ENCODE peak calls at places on chromosomes 7 and 10, in seven cellular contexts. One of them, this sample, is unnamed.

GRCh38 chr7:70114854-70115253 is 516.6 kb downstream of the AUTS2 start:
- DNase-seq in SJSA1: no peak
- DNase-seq in cardiac muscle cell: no peak
- DNase-seq in CD4-positive, alpha-beta T cell: no peak
- DNase-seq in ovary: no peak
- DNase-seq in right lobe of liver: no peak
- DNase-seq in lower lobe of right lung: no peak
- DNase-seq in this sample: no peak

GRCh38 chr10:101230185-101230917 is 1.1 kb upstream of the LBX1 start:
- DNase-seq in SJSA1: no peak
- DNase-seq in cardiac muscle cell: no peak
- DNase-seq in CD4-positive, alpha-beta T cell: no peak
- DNase-seq in ovary: no peak
- DNase-seq in right lobe of liver: no peak
- DNase-seq in lower lobe of right lung: no peak
- DNase-seq in this sample: no peak

GRCh38 chr7:85030893-85031292 is 156.0 kb downstream of the SEMA3D start:
- DNase-seq in SJSA1: no peak
- DNase-seq in cardiac muscle cell: peak; percentile 69
- DNase-seq in CD4-positive, alpha-beta T cell: no peak
- DNase-seq in ovary: no peak
- DNase-seq in right lobe of liver: no peak
- DNase-seq in lower lobe of right lung: no peak
- DNase-seq in this sample: no peak

GRCh38 chr7:47225387-47226170 is 356.3 kb downstream of the TNS3 start:
- DNase-seq in SJSA1: no peak
- DNase-seq in cardiac muscle cell: peak; percentile 33
- DNase-seq in CD4-positive, alpha-beta T cell: no peak
- DNase-seq in ovary: no peak
- DNase-seq in right lobe of liver: no peak
- DNase-seq in lower lobe of right lung: no peak
- DNase-seq in this sample: no peak

GRCh38 chr10:28179490-28180099 is 123.3 kb downstream of the MPP7 start:
- DNase-seq in SJSA1: no peak
- DNase-seq in cardiac muscle cell: peak; percentile 76
- DNase-seq in CD4-positive, alpha-beta T cell: no peak
- DNase-seq in ovary: no peak
- DNase-seq in right lobe of liver: no peak
- DNase-seq in lower lobe of right lung: no peak
- DNase-seq in this sample: no peak

GRCh38 chr7:40015790-40016296 is 65.8 kb downstream of the CDK13 start:
- DNase-seq in SJSA1: no peak
- DNase-seq in cardiac muscle cell: peak; percentile 66
- DNase-seq in CD4-positive, alpha-beta T cell: no peak
- DNase-seq in ovary: peak; percentile 35
- DNase-seq in right lobe of liver: no peak
- DNase-seq in lower lobe of right lung: no peak
- DNase-seq in this sample: no peak

GRCh38 chr10:11328264-11329054 is 283.0 kb downstream of the USP6NL start:
- DNase-seq in SJSA1: no peak
- DNase-seq in cardiac muscle cell: no peak
- DNase-seq in CD4-positive, alpha-beta T cell: no peak
- DNase-seq in ovary: no peak
- DNase-seq in right lobe of liver: no peak
- DNase-seq in lower lobe of right lung: no peak
- DNase-seq in this sample: no peak

GRCh38 chr10:9238041-9238440 is 1183.6 kb downstream of the GATA3 start:
- DNase-seq in SJSA1: no peak
- DNase-seq in cardiac muscle cell: no peak
- DNase-seq in CD4-positive, alpha-beta T cell: no peak
- DNase-seq in ovary: no peak
- DNase-seq in right lobe of liver: no peak
- DNase-seq in lower lobe of right lung: no peak
- DNase-seq in this sample: no peak

GRCh38 chr7:143877076-143877475 is 24.9 kb downstream of the TCAF1 start:
- DNase-seq in SJSA1: no peak
- DNase-seq in cardiac muscle cell: no peak
- DNase-seq in CD4-positive, alpha-beta T cell: no peak
- DNase-seq in ovary: no peak
- DNase-seq in right lobe of liver: no peak
- DNase-seq in lower lobe of right lung: no peak
- DNase-seq in this sample: no peak

GRCh38 chr7:140607441-140607989 is 33.1 kb downstream of the DENND2A start:
- DNase-seq in SJSA1: no peak
- DNase-seq in cardiac muscle cell: peak; percentile 92
- DNase-seq in CD4-positive, alpha-beta T cell: no peak
- DNase-seq in ovary: peak; percentile 71
- DNase-seq in right lobe of liver: peak; percentile 27
- DNase-seq in lower lobe of right lung: peak; percentile 54
- DNase-seq in this sample: peak; percentile 68

GRCh38 chr10:76337641-76338040 is 906.2 kb downstream of the LRMDA start:
- DNase-seq in SJSA1: no peak
- DNase-seq in cardiac muscle cell: no peak
- DNase-seq in CD4-positive, alpha-beta T cell: no peak
- DNase-seq in ovary: no peak
- DNase-seq in right lobe of liver: no peak
- DNase-seq in lower lobe of right lung: no peak
- DNase-seq in this sample: no peak

GRCh38 chr10:90718185-90718584 is 139.7 kb downstream of the HTR7 start:
- DNase-seq in SJSA1: no peak
- DNase-seq in cardiac muscle cell: peak; percentile 38
- DNase-seq in CD4-positive, alpha-beta T cell: no peak
- DNase-seq in ovary: no peak
- DNase-seq in right lobe of liver: no peak
- DNase-seq in lower lobe of right lung: no peak
- DNase-seq in this sample: no peak

GRCh38 chr10:37314350-37314749 is 189.0 kb downstream of the ANKRD30A start:
- DNase-seq in SJSA1: no peak
- DNase-seq in cardiac muscle cell: no peak
- DNase-seq in CD4-positive, alpha-beta T cell: no peak
- DNase-seq in ovary: no peak
- DNase-seq in right lobe of liver: no peak
- DNase-seq in lower lobe of right lung: no peak
- DNase-seq in this sample: no peak

GRCh38 chr10:18753496-18753895 is 94.3 kb downstream of the ARL5B start:
- DNase-seq in SJSA1: no peak
- DNase-seq in cardiac muscle cell: no peak
- DNase-seq in CD4-positive, alpha-beta T cell: no peak
- DNase-seq in ovary: no peak
- DNase-seq in right lobe of liver: no peak
- DNase-seq in lower lobe of right lung: no peak
- DNase-seq in this sample: no peak

GRCh38 chr10:104120061-104120460 is 1.9 kb upstream of the SFR1 start:
- DNase-seq in SJSA1: no peak
- DNase-seq in cardiac muscle cell: peak; percentile 16
- DNase-seq in CD4-positive, alpha-beta T cell: no peak
- DNase-seq in ovary: no peak
- DNase-seq in right lobe of liver: no peak
- DNase-seq in lower lobe of right lung: no peak
- DNase-seq in this sample: no peak

GRCh38 chr10:70893227-70894006 is 5.1 kb upstream of the PCBD1 start:
- DNase-seq in SJSA1: no peak
- DNase-seq in cardiac muscle cell: no peak
- DNase-seq in CD4-positive, alpha-beta T cell: no peak
- DNase-seq in ovary: no peak
- DNase-seq in right lobe of liver: no peak
- DNase-seq in lower lobe of right lung: no peak
- DNase-seq in this sample: no peak

GRCh38 chr7:43302773-43303172 is 190.3 kb downstream of the HECW1 start:
- DNase-seq in SJSA1: no peak
- DNase-seq in cardiac muscle cell: no peak
- DNase-seq in CD4-positive, alpha-beta T cell: no peak
- DNase-seq in ovary: no peak
- DNase-seq in right lobe of liver: no peak
- DNase-seq in lower lobe of right lung: no peak
- DNase-seq in this sample: no peak

GRCh38 chr10:52571018-52571417 is 201.6 kb downstream of the MBL2 start:
- DNase-seq in SJSA1: no peak
- DNase-seq in cardiac muscle cell: no peak
- DNase-seq in CD4-positive, alpha-beta T cell: no peak
- DNase-seq in ovary: no peak
- DNase-seq in right lobe of liver: no peak
- DNase-seq in lower lobe of right lung: no peak
- DNase-seq in this sample: no peak

GRCh38 chr7:45389073-45389872 is 184.9 kb upstream of the ADCY1 start:
- DNase-seq in SJSA1: no peak
- DNase-seq in cardiac muscle cell: no peak
- DNase-seq in CD4-positive, alpha-beta T cell: no peak
- DNase-seq in ovary: no peak
- DNase-seq in right lobe of liver: no peak
- DNase-seq in lower lobe of right lung: no peak
- DNase-seq in this sample: no peak

GRCh38 chr10:19811517-19811916 is 4.7 kb upstream of the PLXDC2 start:
- DNase-seq in SJSA1: no peak
- DNase-seq in cardiac muscle cell: peak; percentile 70
- DNase-seq in CD4-positive, alpha-beta T cell: no peak
- DNase-seq in ovary: peak; percentile 41
- DNase-seq in right lobe of liver: no peak
- DNase-seq in lower lobe of right lung: no peak
- DNase-seq in this sample: no peak

GRCh38 chr10:103816431-103816830 is 38.9 kb downstream of the SH3PXD2A start:
- DNase-seq in SJSA1: no peak
- DNase-seq in cardiac muscle cell: no peak
- DNase-seq in CD4-positive, alpha-beta T cell: no peak
- DNase-seq in ovary: no peak
- DNase-seq in right lobe of liver: no peak
- DNase-seq in lower lobe of right lung: no peak
- DNase-seq in this sample: no peak

GRCh38 chr10:61731638-61732037 is 68.9 kb downstream of the CABCOCO1 start:
- DNase-seq in SJSA1: no peak
- DNase-seq in cardiac muscle cell: no peak
- DNase-seq in CD4-positive, alpha-beta T cell: no peak
- DNase-seq in ovary: no peak
- DNase-seq in right lobe of liver: no peak
- DNase-seq in lower lobe of right lung: no peak
- DNase-seq in this sample: no peak

GRCh38 chr10:61730671-61731070 is 67.9 kb downstream of the CABCOCO1 start:
- DNase-seq in SJSA1: no peak
- DNase-seq in cardiac muscle cell: no peak
- DNase-seq in CD4-positive, alpha-beta T cell: no peak
- DNase-seq in ovary: no peak
- DNase-seq in right lobe of liver: no peak
- DNase-seq in lower lobe of right lung: no peak
- DNase-seq in this sample: no peak

GRCh38 chr10:61733358-61733940 is 70.7 kb downstream of the CABCOCO1 start:
- DNase-seq in SJSA1: peak; percentile 44
- DNase-seq in cardiac muscle cell: peak; percentile 73
- DNase-seq in CD4-positive, alpha-beta T cell: no peak
- DNase-seq in ovary: no peak
- DNase-seq in right lobe of liver: no peak
- DNase-seq in lower lobe of right lung: no peak
- DNase-seq in this sample: no peak

GRCh38 chr10:61735879-61736278 is 73.2 kb downstream of the CABCOCO1 start:
- DNase-seq in SJSA1: no peak
- DNase-seq in cardiac muscle cell: no peak
- DNase-seq in CD4-positive, alpha-beta T cell: no peak
- DNase-seq in ovary: no peak
- DNase-seq in right lobe of liver: no peak
- DNase-seq in lower lobe of right lung: no peak
- DNase-seq in this sample: no peak

DNA sequence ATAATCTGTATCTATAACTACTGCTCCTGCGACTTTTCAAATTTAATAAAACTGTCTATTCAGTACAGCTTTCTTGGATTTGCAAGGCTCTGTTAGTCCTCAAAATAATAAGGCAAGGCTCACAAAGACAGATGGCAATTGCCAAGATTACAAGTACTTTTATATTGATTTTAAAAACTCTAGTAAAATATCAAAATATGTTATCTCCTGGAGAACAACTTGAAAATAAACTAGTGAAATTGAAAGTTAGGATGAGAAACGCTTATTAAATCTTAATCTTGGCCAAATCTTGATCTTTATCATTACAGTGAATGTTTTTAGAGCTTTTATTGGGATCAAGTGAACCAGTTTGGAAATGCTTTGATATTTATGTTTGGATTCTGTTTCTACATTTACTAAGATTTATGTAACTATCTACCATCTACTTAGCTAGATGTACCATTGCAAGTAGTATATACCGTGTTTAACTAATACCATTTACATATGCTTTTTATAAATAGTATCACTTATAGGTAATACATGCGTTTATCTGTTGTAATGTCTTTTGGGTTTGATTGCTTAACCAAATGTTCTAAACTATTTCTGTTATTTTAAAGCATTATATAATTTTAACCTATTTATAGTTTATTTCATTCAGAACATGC is 70.0 kb downstream of the CABCOCO1 start:
- DNase-seq in SJSA1: no peak
- DNase-seq in cardiac muscle cell: no peak
- DNase-seq in CD4-positive, alpha-beta T cell: no peak
- DNase-seq in ovary: no peak
- DNase-seq in right lobe of liver: no peak
- DNase-seq in lower lobe of right lung: no peak
- DNase-seq in this sample: no peak
- H3K9me3 ChIP-seq in SJSA1: no peaks in the 10 kb centered on the region
- H3K9me3 ChIP-seq in cardiac muscle cell: no peaks in the 10 kb centered on the region
- H3K9me3 ChIP-seq in CD4-positive, alpha-beta T cell: no peaks in the 10 kb centered on the region
- H3K9me3 ChIP-seq in ovary: no peaks in the 10 kb centered on the region
- H3K9me3 ChIP-seq in right lobe of liver: no peaks in the 10 kb centered on the region
- H3K9me3 ChIP-seq in lower lobe of right lung: no peaks in the 10 kb centered on the region
- H3K9me3 ChIP-seq in this sample: no peaks in the 10 kb centered on the region

GRCh38 chr10:35371731-35372130 is 35.4 kb downstream of the CCNY start:
- DNase-seq in SJSA1: no peak
- DNase-seq in cardiac muscle cell: no peak
- DNase-seq in CD4-positive, alpha-beta T cell: no peak
- DNase-seq in ovary: no peak
- DNase-seq in right lobe of liver: no peak
- DNase-seq in lower lobe of right lung: no peak
- DNase-seq in this sample: no peak
- H3K27ac ChIP-seq in SJSA1: peak overlapping the region; percentile 33
- H3K27ac ChIP-seq in cardiac muscle cell: peak overlapping the region; percentile 71
- H3K27ac ChIP-seq in CD4-positive, alpha-beta T cell: no peak overlapping the region
- H3K27ac ChIP-seq in ovary: no peak overlapping the region
- H3K27ac ChIP-seq in right lobe of liver: no peak overlapping the region
- H3K27ac ChIP-seq in lower lobe of right lung: peak overlapping the region; percentile 73
- H3K27ac ChIP-seq in this sample: peak overlapping the region; percentile 61

DNA sequence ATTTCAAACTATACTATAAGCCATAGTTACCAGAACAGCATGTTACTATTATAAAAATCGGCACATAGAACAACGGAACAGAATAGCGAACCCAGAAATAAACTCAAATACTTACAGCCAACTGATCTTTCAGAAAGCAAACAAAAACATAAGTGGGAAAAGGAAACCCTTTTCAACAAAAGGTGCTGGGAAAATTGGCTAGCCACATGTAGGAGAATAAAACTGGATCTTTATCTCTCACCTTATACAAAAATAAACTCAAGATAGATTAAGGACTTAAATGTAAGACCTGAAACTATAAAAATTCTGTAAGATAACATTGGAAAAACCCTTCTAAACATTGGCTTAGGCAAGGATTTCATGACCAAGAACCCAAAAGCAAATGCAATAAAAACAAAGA is 29.1 kb downstream of the ZNF680 start:
- DNase-seq in SJSA1: no peak
- DNase-seq in cardiac muscle cell: no peak
- DNase-seq in CD4-positive, alpha-beta T cell: no peak
- DNase-seq in ovary: no peak
- DNase-seq in right lobe of liver: no peak
- DNase-seq in lower lobe of right lung: no peak
- DNase-seq in this sample: no peak
- H3K9me3 ChIP-seq in SJSA1: peaks cover 3% of the 10 kb centered on the region
- H3K9me3 ChIP-seq in cardiac muscle cell: no peaks in the 10 kb centered on the region
- H3K9me3 ChIP-seq in CD4-positive, alpha-beta T cell: peaks cover 61% of the 10 kb centered on the region
- H3K9me3 ChIP-seq in ovary: no peaks in the 10 kb centered on the region
- H3K9me3 ChIP-seq in right lobe of liver: peaks cover 12% of the 10 kb centered on the region
- H3K9me3 ChIP-seq in lower lobe of right lung: peaks cover 53% of the 10 kb centered on the region
- H3K9me3 ChIP-seq in this sample: peaks cover 36% of the 10 kb centered on the region

GRCh38 chr10:75295901-75296441 is 60.2 kb upstream of the COMTD1 start:
- DNase-seq in SJSA1: peak; percentile 25
- DNase-seq in cardiac muscle cell: peak; percentile 13
- DNase-seq in CD4-positive, alpha-beta T cell: no peak
- DNase-seq in ovary: no peak
- DNase-seq in right lobe of liver: no peak
- DNase-seq in lower lobe of right lung: no peak
- DNase-seq in this sample: no peak
- H3K27ac ChIP-seq in SJSA1: no peak overlapping the region
- H3K27ac ChIP-seq in cardiac muscle cell: peak overlapping the region; percentile 97
- H3K27ac ChIP-seq in CD4-positive, alpha-beta T cell: no peak overlapping the region
- H3K27ac ChIP-seq in ovary: peak overlapping the region; percentile 76
- H3K27ac ChIP-seq in right lobe of liver: peak overlapping the region; percentile 70
- H3K27ac ChIP-seq in lower lobe of right lung: peak overlapping the region; percentile 90
- H3K27ac ChIP-seq in this sample: peak overlapping the region; percentile 94

This sample was measured in upper lobe of right lung.